ENCODE peak calls at places on chromosomes 13 and 19, in ten cellular contexts. One of them, this sample, is unnamed.

GRCh38 chr13:75480691-75481175 is 1.2 kb downstream of the TBC1D4 start:
- DNase-seq in A673: peak; percentile 45
- DNase-seq in osteoblast: peak; percentile 63
- DNase-seq in thyroid gland: peak; percentile 87
- DNase-seq in cardiac muscle cell: peak; percentile 53
- DNase-seq in activated CD8-positive, alpha-beta T cell treated with anti-CD3 and anti-CD28 coated beads for 36 hours: peak; percentile 63
- DNase-seq in GM12865: peak; percentile 76
- DNase-seq in A549: peak; percentile 59
- DNase-seq in uterus: peak; percentile 44
- DNase-seq in nephron progenitor cell: peak; percentile 61
- DNase-seq in this sample: peak; percentile 54

GRCh38 chr13:25796474-25796873 is 255.3 kb downstream of the SHISA2 start:
- DNase-seq in nephron progenitor cell: no peak
- DNase-seq in thyroid gland: no peak
- DNase-seq in A673: no peak
- DNase-seq in cardiac muscle cell: no peak
- DNase-seq in uterus: no peak
- DNase-seq in GM12865: no peak
- DNase-seq in activated CD8-positive, alpha-beta T cell treated with anti-CD3 and anti-CD28 coated beads for 36 hours: no peak
- DNase-seq in osteoblast: no peak
- DNase-seq in A549: no peak
- DNase-seq in this sample: no peak

GRCh38 chr19:45311640-45312039 is 11.0 kb downstream of the CKM start:
- DNase-seq in nephron progenitor cell: no peak
- DNase-seq in osteoblast: peak; percentile 79
- DNase-seq in activated CD8-positive, alpha-beta T cell treated with anti-CD3 and anti-CD28 coated beads for 36 hours: no peak
- DNase-seq in thyroid gland: no peak
- DNase-seq in A673: no peak
- DNase-seq in uterus: no peak
- DNase-seq in cardiac muscle cell: no peak
- DNase-seq in A549: no peak
- DNase-seq in GM12865: no peak
- DNase-seq in this sample: no peak

GRCh38 chr13:93304868-93305613 is 78.4 kb downstream of the GPC6 start:
- DNase-seq in thyroid gland: no peak
- DNase-seq in nephron progenitor cell: no peak
- DNase-seq in A673: no peak
- DNase-seq in uterus: no peak
- DNase-seq in cardiac muscle cell: no peak
- DNase-seq in activated CD8-positive, alpha-beta T cell treated with anti-CD3 and anti-CD28 coated beads for 36 hours: no peak
- DNase-seq in GM12865: no peak
- DNase-seq in osteoblast: no peak
- DNase-seq in A549: no peak
- DNase-seq in this sample: no peak

GRCh38 chr13:41061914-41062837 is 867 bp downstream of the WBP4 start:
- DNase-seq in nephron progenitor cell: no peak
- DNase-seq in activated CD8-positive, alpha-beta T cell treated with anti-CD3 and anti-CD28 coated beads for 36 hours: no peak
- DNase-seq in thyroid gland: no peak
- DNase-seq in osteoblast: peak; percentile 30
- DNase-seq in GM12865: no peak
- DNase-seq in uterus: no peak
- DNase-seq in A673: peak; percentile 49
- DNase-seq in cardiac muscle cell: peak; percentile 36
- DNase-seq in A549: no peak
- DNase-seq in this sample: no peak

GRCh38 chr13:50156140-50156539 is 140.9 kb downstream of the KCNRG start:
- DNase-seq in nephron progenitor cell: no peak
- DNase-seq in A549: no peak
- DNase-seq in activated CD8-positive, alpha-beta T cell treated with anti-CD3 and anti-CD28 coated beads for 36 hours: no peak
- DNase-seq in osteoblast: peak; percentile 65
- DNase-seq in GM12865: no peak
- DNase-seq in thyroid gland: no peak
- DNase-seq in uterus: no peak
- DNase-seq in cardiac muscle cell: peak; percentile 65
- DNase-seq in A673: no peak
- DNase-seq in this sample: no peak

GRCh38 chr19:10450853-10451609 is 30.7 kb downstream of the PDE4A start:
- DNase-seq in GM12865: peak; percentile 34
- DNase-seq in cardiac muscle cell: no peak
- DNase-seq in osteoblast: peak; percentile 60
- DNase-seq in nephron progenitor cell: no peak
- DNase-seq in activated CD8-positive, alpha-beta T cell treated with anti-CD3 and anti-CD28 coated beads for 36 hours: peak; percentile 33
- DNase-seq in uterus: no peak
- DNase-seq in A549: peak; percentile 69
- DNase-seq in thyroid gland: no peak
- DNase-seq in A673: peak; percentile 60
- DNase-seq in this sample: no peak

GRCh38 chr19:33022472-33023116 is 42.1 kb downstream of the RHPN2 start:
- DNase-seq in GM12865: no peak
- DNase-seq in cardiac muscle cell: no peak
- DNase-seq in A549: no peak
- DNase-seq in uterus: no peak
- DNase-seq in nephron progenitor cell: peak; percentile 23
- DNase-seq in osteoblast: no peak
- DNase-seq in activated CD8-positive, alpha-beta T cell treated with anti-CD3 and anti-CD28 coated beads for 36 hours: no peak
- DNase-seq in thyroid gland: no peak
- DNase-seq in A673: no peak
- DNase-seq in this sample: no peak

GRCh38 chr19:47475460-47475859 is 3.8 kb upstream of the SLC8A2 start:
- DNase-seq in GM12865: no peak
- DNase-seq in A549: no peak
- DNase-seq in uterus: no peak
- DNase-seq in thyroid gland: no peak
- DNase-seq in activated CD8-positive, alpha-beta T cell treated with anti-CD3 and anti-CD28 coated beads for 36 hours: no peak
- DNase-seq in osteoblast: no peak
- DNase-seq in nephron progenitor cell: no peak
- DNase-seq in cardiac muscle cell: peak; percentile 26
- DNase-seq in A673: no peak
- DNase-seq in this sample: no peak

GRCh38 chr19:23070353-23070781 is 46.5 kb upstream of the ZNF730 start:
- DNase-seq in A673: peak; percentile 14
- DNase-seq in osteoblast: peak; percentile 89
- DNase-seq in thyroid gland: no peak
- DNase-seq in A549: peak; percentile 20
- DNase-seq in uterus: peak; percentile 52
- DNase-seq in cardiac muscle cell: peak; percentile 60
- DNase-seq in nephron progenitor cell: no peak
- DNase-seq in activated CD8-positive, alpha-beta T cell treated with anti-CD3 and anti-CD28 coated beads for 36 hours: peak; percentile 52
- DNase-seq in GM12865: peak; percentile 2
- DNase-seq in this sample: peak; percentile 45

GRCh38 chr19:51251453-51251790 is 542 bp downstream of the SIGLECL1 start:
- DNase-seq in nephron progenitor cell: no peak
- DNase-seq in thyroid gland: no peak
- DNase-seq in uterus: no peak
- DNase-seq in activated CD8-positive, alpha-beta T cell treated with anti-CD3 and anti-CD28 coated beads for 36 hours: no peak
- DNase-seq in A673: no peak
- DNase-seq in cardiac muscle cell: no peak
- DNase-seq in A549: peak; percentile 12
- DNase-seq in GM12865: peak; percentile 80
- DNase-seq in osteoblast: no peak
- DNase-seq in this sample: no peak

GRCh38 chr13:20525144-20525600 is 485 bp downstream of the CRYL1 start:
- DNase-seq in uterus: peak; percentile 23
- DNase-seq in thyroid gland: peak; percentile 38
- DNase-seq in A549: no peak
- DNase-seq in activated CD8-positive, alpha-beta T cell treated with anti-CD3 and anti-CD28 coated beads for 36 hours: peak; percentile 27
- DNase-seq in nephron progenitor cell: peak; percentile 23
- DNase-seq in GM12865: peak; percentile 51
- DNase-seq in A673: peak; percentile 21
- DNase-seq in osteoblast: no peak
- DNase-seq in cardiac muscle cell: peak; percentile 14
- DNase-seq in this sample: no peak

GRCh38 chr19:13906525-13906904 is 514 bp downstream of the CC2D1A start:
- DNase-seq in nephron progenitor cell: no peak
- DNase-seq in A549: no peak
- DNase-seq in activated CD8-positive, alpha-beta T cell treated with anti-CD3 and anti-CD28 coated beads for 36 hours: peak; percentile 34
- DNase-seq in A673: no peak
- DNase-seq in osteoblast: peak; percentile 73
- DNase-seq in cardiac muscle cell: no peak
- DNase-seq in GM12865: peak; percentile 14
- DNase-seq in thyroid gland: peak; percentile 62
- DNase-seq in uterus: no peak
- DNase-seq in this sample: no peak

DNA sequence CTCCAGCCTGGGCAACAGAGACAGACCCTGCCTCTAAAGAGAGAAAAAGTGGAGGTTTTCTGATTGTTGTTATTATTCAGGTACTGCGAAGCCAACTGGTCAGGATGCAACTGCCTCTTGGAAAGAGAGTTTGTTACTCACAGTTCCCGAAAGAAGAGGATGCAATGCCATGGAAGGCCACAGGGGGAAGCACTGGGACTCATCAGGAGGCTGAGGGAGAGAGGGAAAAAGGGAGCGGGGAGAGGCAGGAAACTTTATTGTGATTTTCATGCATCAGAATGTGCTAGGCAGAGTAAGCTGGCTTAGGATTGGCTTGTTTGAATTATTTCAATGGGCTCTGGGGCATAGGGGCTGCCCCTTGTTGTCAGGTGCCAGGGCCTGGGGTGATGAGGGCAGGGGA is 27.6 kb downstream of the MYO9B start:
- DNase-seq in A673: peak; percentile 62
- DNase-seq in GM12865: no peak
- DNase-seq in nephron progenitor cell: peak; percentile 30
- DNase-seq in activated CD8-positive, alpha-beta T cell treated with anti-CD3 and anti-CD28 coated beads for 36 hours: peak; percentile 49
- DNase-seq in thyroid gland: no peak
- DNase-seq in osteoblast: peak; percentile 91
- DNase-seq in A549: peak; percentile 58
- DNase-seq in cardiac muscle cell: peak; percentile 59
- DNase-seq in uterus: no peak
- DNase-seq in this sample: no peak
- TF ChIP-seq CTCF in A673: peak; percentile 61
- TF ChIP-seq CTCF in GM12865: peak; percentile 60
- TF ChIP-seq CTCF in nephron progenitor cell: peak; percentile 20
- TF ChIP-seq CTCF in activated CD8-positive, alpha-beta T cell treated with anti-CD3 and anti-CD28 coated beads for 36 hours: peak; percentile 47
- TF ChIP-seq CTCF in thyroid gland: no peak
- TF ChIP-seq CTCF in osteoblast: peak; percentile 73
- TF ChIP-seq CTCF in A549: peak; percentile 33
- TF ChIP-seq CTCF in cardiac muscle cell: peak; percentile 67
- TF ChIP-seq CTCF in uterus: no peak
- TF ChIP-seq CTCF in this sample: peak; percentile 41

DNA sequence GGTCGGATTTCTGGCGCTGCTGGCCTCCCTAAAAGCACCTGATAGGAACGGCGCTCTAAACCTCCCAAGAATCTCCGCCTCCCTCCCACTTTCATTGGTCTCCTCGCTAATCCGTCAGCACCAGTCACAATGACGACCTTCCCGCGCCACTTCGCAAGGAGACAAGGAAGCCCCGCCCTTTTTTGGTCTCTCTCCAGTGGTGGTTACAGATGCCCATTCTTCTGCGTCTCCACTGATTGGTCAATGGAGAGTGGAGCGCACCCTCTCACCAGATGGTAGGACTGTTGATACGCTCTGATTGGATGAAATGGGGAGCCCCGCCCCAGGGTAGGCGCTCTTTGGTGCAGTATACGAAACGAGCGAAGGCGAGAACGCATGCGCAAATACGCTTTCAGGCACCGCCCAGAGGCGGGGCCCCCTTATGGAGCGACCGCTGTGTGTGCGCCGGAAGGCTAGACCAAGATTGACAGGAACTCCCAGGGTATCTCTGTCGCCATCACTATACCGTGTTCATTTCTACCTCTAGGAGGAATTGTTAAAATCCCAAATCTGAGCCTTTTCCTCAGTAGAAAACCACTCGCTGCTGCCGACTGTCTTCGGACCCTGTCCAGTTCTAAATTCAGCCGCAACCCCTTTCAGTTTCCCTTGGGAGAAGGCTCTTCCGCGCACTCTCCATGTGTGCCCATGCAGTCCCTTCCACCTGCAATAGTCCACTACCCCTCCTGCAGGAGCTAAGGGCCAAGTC is 617 bp upstream of the HNRNPL start:
- DNase-seq in GM12865: peak; percentile 100
- DNase-seq in cardiac muscle cell: peak; percentile 100
- DNase-seq in uterus: peak; percentile 99
- DNase-seq in nephron progenitor cell: peak; percentile 97
- DNase-seq in activated CD8-positive, alpha-beta T cell treated with anti-CD3 and anti-CD28 coated beads for 36 hours: peak; percentile 100
- DNase-seq in A549: peak; percentile 100
- DNase-seq in A673: peak; percentile 100
- DNase-seq in thyroid gland: peak; percentile 100
- DNase-seq in osteoblast: peak; percentile 99
- DNase-seq in this sample: peak; percentile 97
- TF ChIP-seq CTCF in GM12865: no peak
- TF ChIP-seq CTCF in cardiac muscle cell: peak; percentile 2
- TF ChIP-seq CTCF in uterus: peak; percentile 61
- TF ChIP-seq CTCF in nephron progenitor cell: no peak
- TF ChIP-seq CTCF in activated CD8-positive, alpha-beta T cell treated with anti-CD3 and anti-CD28 coated beads for 36 hours: no peak
- TF ChIP-seq CTCF in A549: no peak
- TF ChIP-seq CTCF in A673: no peak
- TF ChIP-seq CTCF in thyroid gland: peak; percentile 38
- TF ChIP-seq CTCF in osteoblast: peak; percentile 11
- TF ChIP-seq CTCF in this sample: no peak

GRCh38 chr19:49761625-49762311 is 1.3 kb downstream of the TSKS start:
- DNase-seq in uterus: peak; percentile 64
- DNase-seq in osteoblast: no peak
- DNase-seq in A673: no peak
- DNase-seq in cardiac muscle cell: peak; percentile 81
- DNase-seq in nephron progenitor cell: no peak
- DNase-seq in A549: peak; percentile 45
- DNase-seq in GM12865: no peak
- DNase-seq in thyroid gland: no peak
- DNase-seq in activated CD8-positive, alpha-beta T cell treated with anti-CD3 and anti-CD28 coated beads for 36 hours: peak; percentile 29
- DNase-seq in this sample: no peak
- TF ChIP-seq CTCF in uterus: peak; percentile 51
- TF ChIP-seq CTCF in osteoblast: peak; percentile 17
- TF ChIP-seq CTCF in A673: no peak
- TF ChIP-seq CTCF in cardiac muscle cell: peak; percentile 49
- TF ChIP-seq CTCF in nephron progenitor cell: no peak
- TF ChIP-seq CTCF in A549: no peak
- TF ChIP-seq CTCF in GM12865: peak; percentile 0
- TF ChIP-seq CTCF in thyroid gland: no peak
- TF ChIP-seq CTCF in activated CD8-positive, alpha-beta T cell treated with anti-CD3 and anti-CD28 coated beads for 36 hours: no peak
- TF ChIP-seq CTCF in this sample: peak; percentile 34

DNA sequence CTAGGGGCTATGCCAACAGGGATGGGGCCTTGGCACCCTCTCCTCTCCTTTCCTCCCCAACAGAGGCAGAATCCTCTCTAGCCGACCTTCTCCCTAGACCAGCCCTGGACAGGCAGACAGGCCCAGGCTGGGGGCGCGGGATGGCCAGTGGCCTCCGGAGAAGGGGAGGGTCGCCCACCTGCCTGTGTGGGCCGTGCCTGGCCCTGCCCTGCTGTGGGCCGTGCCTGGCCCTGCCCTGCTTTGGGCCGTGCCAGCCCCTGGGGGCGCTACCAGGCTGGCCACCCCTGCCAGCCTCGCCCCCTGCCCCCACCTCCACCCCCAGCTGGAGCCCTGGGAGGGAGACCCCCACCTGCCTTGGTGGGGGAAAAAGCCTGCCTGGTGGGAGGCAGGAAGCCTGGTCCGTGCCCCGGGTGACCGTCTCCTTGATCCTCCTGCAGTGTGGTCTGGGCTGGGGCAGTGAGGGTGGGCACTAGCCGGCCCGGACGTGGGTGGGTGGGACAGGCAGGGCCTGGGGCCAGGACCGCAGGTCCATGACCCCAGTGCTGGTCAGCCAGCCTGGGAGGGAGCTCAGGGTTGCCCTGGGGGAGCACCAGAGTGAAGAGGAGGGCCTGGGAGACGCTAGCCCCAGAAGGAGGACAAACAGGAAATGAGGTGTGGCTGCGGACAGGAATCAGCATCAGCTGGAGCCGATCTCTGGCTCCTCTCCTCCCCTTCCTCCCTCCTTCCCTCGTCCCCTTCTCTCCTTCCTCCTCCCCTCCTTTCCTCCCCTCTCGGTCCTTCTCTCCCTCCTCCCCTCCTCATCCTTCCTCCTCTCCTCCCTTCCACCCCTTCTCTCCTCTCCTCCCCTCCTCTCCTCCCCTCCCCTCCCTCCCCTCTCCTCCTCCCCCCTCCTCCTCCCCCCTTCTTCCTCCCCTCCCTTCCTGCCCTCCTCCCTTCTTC is 5.1 kb upstream of the MKNK2 start:
- DNase-seq in thyroid gland: peak; percentile 41
- DNase-seq in GM12865: peak; percentile 70
- DNase-seq in uterus: peak; percentile 77
- DNase-seq in cardiac muscle cell: peak; percentile 84
- DNase-seq in osteoblast: peak; percentile 93
- DNase-seq in activated CD8-positive, alpha-beta T cell treated with anti-CD3 and anti-CD28 coated beads for 36 hours: peak; percentile 54
- DNase-seq in A549: peak; percentile 80
- DNase-seq in nephron progenitor cell: no peak
- DNase-seq in A673: peak; percentile 71
- DNase-seq in this sample: no peak
- TF ChIP-seq CTCF in thyroid gland: no peak
- TF ChIP-seq CTCF in GM12865: peak; percentile 10
- TF ChIP-seq CTCF in uterus: no peak
- TF ChIP-seq CTCF in cardiac muscle cell: no peak
- TF ChIP-seq CTCF in osteoblast: no peak
- TF ChIP-seq CTCF in activated CD8-positive, alpha-beta T cell treated with anti-CD3 and anti-CD28 coated beads for 36 hours: no peak
- TF ChIP-seq CTCF in A549: peak; percentile 13
- TF ChIP-seq CTCF in nephron progenitor cell: no peak
- TF ChIP-seq CTCF in A673: no peak
- TF ChIP-seq CTCF in this sample: no peak

This sample was measured in GM13977.